ENCODE peak calls at places on chromosome 1, in four cellular contexts. H, Z, B and J are unnamed samples.

GRCh38 chr1:19066874-19067186 is 110.4 kb upstream of the IFFO2 start:
- DNase-seq in B (no peak), H (no peak), Z (no peak), J (no peak)

GRCh38 chr1:29581256-29581655 is 344.9 kb downstream of the PTPRU start:
- DNase-seq in Z (no peak), B (no peak), H (no peak), J (no peak)

GRCh38 chr1:36512842-36513241 is 30.1 kb upstream of the CSF3R start:
- DNase-seq in H (no peak), Z (no peak), B (no peak), J (no peak)

GRCh38 chr1:230568676-230569075 is 73.6 kb upstream of the COG2 start:
- DNase-seq in H (no peak), Z (no peak), B (no peak), J (no peak)

GRCh38 chr1:225851810-225852209 is 30.4 kb downstream of the TMEM63A start:
- DNase-seq in B (no peak), Z (no peak), H (no peak), J (no peak)

GRCh38 chr1:100252901-100253300 is 3.3 kb upstream of the DBT start:
- DNase-seq in Z (no peak), H (no peak), B (no peak), J (no peak)

GRCh38 chr1:12125422-12126355 is 41.1 kb upstream of the TNFRSF1B start:
- DNase-seq in B (no peak), H (no peak), Z (no peak), J (no peak)

GRCh38 chr1:2641381-2642130 is 8.7 kb upstream of the MMEL1 start:
- DNase-seq in H (no peak), Z (no peak), B (no peak), J (no peak)

GRCh38 chr1:91059157-91059556 is 37.3 kb upstream of the ZNF644 start:
- DNase-seq in B (no peak), Z (no peak), H (no peak), J (no peak)

GRCh38 chr1:32766328-32766972 is 50.7 kb downstream of the YARS1 start:
- DNase-seq in H (no peak), Z (no peak), B (no peak), J (no peak)

GRCh38 chr1:183166439-183166838 is 19.6 kb upstream of the LAMC2 start:
- DNase-seq in H (no peak), B (no peak), Z (no peak), J (no peak)

GRCh38 chr1:112146201-112146715 is 156.8 kb upstream of the KCND3 start:
- DNase-seq in B (no peak), H (no peak), Z (no peak), J (no peak)

GRCh38 chr1:222654849-222655248 is 37.0 kb downstream of the MIA3 start:
- DNase-seq in Z (peak), H (peak), B (no peak), J (peak)